ENCODE peak calls at places on chromosomes 2 and 18, in five cellular contexts. G is dorsolateral prefrontal cortex, X is heart right ventricle, U is tibial nerve, T is brain microvascular endothelial cell. H is an unnamed sample.

GRCh38 chr18:6729247-6730091 is at the start of gene ARHGAP28:
- DNase-seq in G (peak), X (peak), U (peak), T (peak), H (peak)

GRCh38 chr2:237486819-237487448 is at the start of gene MLPH:
- DNase-seq in G (no peak), X (no peak), U (peak), T (no peak), H (peak)

GRCh38 chr2:105113616-105114275 is 75.9 kb downstream of the MRPS9 start:
- DNase-seq in G (no peak), X (no peak), U (no peak), T (no peak), H (no peak)

GRCh38 chr18:22783662-22784076 is 149.5 kb upstream of the RBBP8 start:
- DNase-seq in G (no peak), X (no peak), U (no peak), T (no peak), H (no peak)

GRCh38 chr18:58861353-58861752 is 3.3 kb upstream of the ZNF532 start:
- DNase-seq in G (no peak), X (no peak), U (no peak), T (no peak), H (no peak)

GRCh38 chr2:112542974-112543760 is 902 bp downstream of the POLR1B start:
- DNase-seq in G (no peak), X (no peak), U (no peak), T (no peak), H (no peak)

GRCh38 chr2:55431982-55432627 is 12.4 kb upstream of the CCDC88A start:
- DNase-seq in G (no peak), X (no peak), U (no peak), T (no peak), H (no peak)

GRCh38 chr2:90207454-90208058 is 1516.1 kb downstream of the RPIA start:
- DNase-seq in G (no peak), X (no peak), U (no peak), T (no peak), H (no peak)

GRCh38 chr2:240269380-240269779 is 128.9 kb upstream of the OTOS start:
- DNase-seq in G (no peak), X (no peak), U (no peak), T (no peak), H (no peak)

GRCh38 chr2:226446406-226447001 is 353.1 kb downstream of the IRS1 start:
- DNase-seq in G (no peak), X (peak), U (no peak), T (no peak), H (no peak)

GRCh38 chr2:100845141-100845991 is 25.4 kb downstream of the NPAS2 start:
- DNase-seq in G (no peak), X (peak), U (no peak), T (no peak), H (peak)

GRCh38 chr2:219615036-219615435 is 12.4 kb upstream of the SLC4A3 start:
- DNase-seq in G (no peak), X (no peak), U (no peak), T (no peak), H (no peak)

GRCh38 chr18:46502444-46502843 is 154.6 kb downstream of the LOXHD1 start:
- DNase-seq in G (no peak), X (no peak), U (no peak), T (no peak), H (no peak)

GRCh38 chr2:138294451-138294850 is 207.1 kb upstream of the SPOPL start:
- DNase-seq in G (no peak), X (no peak), U (no peak), T (no peak), H (no peak)

DNA sequence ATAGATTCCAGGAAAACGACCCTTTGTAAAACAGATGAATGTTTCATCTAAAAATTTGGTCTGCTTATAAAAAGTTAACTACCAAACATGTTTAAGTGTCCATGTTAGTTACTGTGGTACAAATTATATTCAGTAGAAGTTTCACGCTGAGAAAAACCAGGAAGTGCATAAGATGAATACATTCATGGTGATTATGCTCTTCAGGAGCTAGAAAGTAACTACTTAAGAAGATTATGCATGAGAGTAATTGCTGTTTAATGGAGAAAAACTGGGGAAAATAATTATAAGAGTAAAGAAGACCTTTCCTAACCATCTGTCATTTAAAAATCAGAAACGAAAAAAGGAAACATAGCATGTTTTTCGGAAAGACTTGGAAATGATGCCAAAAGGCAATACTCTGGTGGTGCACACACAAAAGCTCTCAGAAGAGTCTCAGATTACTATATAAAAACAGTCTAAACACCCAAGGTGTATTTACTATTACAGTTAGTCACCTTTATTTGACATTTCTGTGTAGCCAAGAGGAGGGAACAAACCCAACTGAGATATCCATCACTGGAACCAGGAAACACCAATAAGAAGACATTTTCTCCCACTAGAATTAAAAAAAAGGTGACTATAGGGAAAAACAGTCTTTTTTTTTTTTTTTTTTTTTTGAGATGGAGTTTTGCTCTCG is 38.8 kb upstream of the METTL21A start:
- DNase-seq in G (no peak), X (no peak), U (no peak), T (no peak), H (no peak)
- H3K4me3 ChIP-seq in G (no peak), X (no peak), U (no peak), T (no peak), H (no peak)

GRCh38 chr2:233693963-233694362 is 1.3 kb downstream of the UGT1A6 start:
- DNase-seq in G (no peak), X (no peak), U (no peak), T (no peak), H (no peak)
- H3K4me3 ChIP-seq in G (no peak), X (no peak), U (no peak), T (no peak), H (no peak)

DNA sequence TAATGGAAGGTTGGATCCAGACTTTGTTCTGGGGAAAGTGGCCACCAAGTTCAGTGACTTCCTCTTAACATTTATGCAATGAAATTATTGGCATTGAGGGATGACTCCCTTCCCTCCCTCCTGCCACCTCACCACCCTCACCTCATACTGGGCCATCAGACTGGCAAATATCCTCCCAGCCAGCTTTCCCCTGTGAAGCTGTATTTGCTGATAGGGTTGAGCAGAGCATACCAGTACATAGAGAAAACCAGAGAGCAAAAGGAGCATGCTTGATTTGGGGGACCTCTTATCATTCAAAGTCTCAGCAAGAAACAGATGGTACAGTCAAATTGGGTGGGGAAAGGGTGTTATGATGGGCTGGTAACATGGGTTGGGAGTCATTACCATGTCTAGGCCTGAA is 19.1 kb upstream of the B3GNT2 start:
- DNase-seq in G (no peak), X (no peak), U (no peak), T (no peak), H (no peak)
- H3K4me3 ChIP-seq in G (no peak), X (no peak), U (no peak), T (no peak), H (no peak)

GRCh38 chr2:234565201-234565600 is 68.3 kb upstream of the ARL4C start:
- DNase-seq in G (no peak), X (no peak), U (no peak), T (no peak), H (no peak)
- H3K4me3 ChIP-seq in G (no peak), X (no peak), U (no peak), T (no peak), H (no peak)

DNA sequence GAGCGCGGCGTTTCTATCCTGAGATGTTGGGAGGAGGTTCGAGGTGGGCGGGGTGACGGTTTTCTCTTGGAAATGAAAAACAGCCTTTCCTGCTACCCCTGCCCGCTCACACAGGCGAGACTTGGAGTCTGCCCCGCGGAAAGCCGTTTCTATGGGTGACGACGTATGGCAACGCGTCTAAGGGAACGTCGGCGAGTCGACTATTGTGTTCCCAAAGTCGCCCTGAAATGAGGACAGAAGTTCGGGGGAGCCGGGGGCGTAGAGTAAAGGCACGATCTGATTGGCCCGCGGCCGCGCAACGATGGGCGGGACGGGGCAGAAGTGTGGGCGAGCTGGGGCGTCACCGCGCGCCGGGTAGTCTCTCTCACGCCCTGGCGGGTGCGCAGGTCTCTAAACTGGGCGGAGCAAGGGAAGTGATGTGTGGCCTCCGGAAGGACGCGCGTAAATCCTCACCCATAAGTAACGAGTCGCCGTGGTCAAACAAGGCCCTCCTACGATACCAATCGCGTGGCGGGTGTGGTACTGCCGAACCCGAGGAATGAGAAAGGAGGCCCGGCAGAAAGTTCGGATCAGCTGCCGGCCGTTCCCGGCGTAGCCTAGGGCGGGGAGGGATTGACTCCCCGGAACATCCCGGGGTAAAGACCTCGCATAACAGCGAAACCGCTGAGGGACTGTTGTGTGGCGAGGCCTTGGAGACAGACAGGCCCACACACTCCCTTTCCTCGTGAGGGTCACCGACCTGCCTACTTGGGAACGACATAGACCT is 89.6 kb downstream of the FAM161A start:
- DNase-seq in G (peak), X (peak), U (peak), T (peak), H (peak)
- H3K4me3 ChIP-seq in G (peak), X (peak), U (peak), T (peak), H (peak)

GRCh38 chr18:57209697-57210096 is 62.8 kb downstream of the BOD1L2 start:
- DNase-seq in G (no peak), X (no peak), U (no peak), T (no peak), H (no peak)
- H3K4me3 ChIP-seq in G (peak), X (no peak), U (no peak), T (no peak), H (no peak)

DNA sequence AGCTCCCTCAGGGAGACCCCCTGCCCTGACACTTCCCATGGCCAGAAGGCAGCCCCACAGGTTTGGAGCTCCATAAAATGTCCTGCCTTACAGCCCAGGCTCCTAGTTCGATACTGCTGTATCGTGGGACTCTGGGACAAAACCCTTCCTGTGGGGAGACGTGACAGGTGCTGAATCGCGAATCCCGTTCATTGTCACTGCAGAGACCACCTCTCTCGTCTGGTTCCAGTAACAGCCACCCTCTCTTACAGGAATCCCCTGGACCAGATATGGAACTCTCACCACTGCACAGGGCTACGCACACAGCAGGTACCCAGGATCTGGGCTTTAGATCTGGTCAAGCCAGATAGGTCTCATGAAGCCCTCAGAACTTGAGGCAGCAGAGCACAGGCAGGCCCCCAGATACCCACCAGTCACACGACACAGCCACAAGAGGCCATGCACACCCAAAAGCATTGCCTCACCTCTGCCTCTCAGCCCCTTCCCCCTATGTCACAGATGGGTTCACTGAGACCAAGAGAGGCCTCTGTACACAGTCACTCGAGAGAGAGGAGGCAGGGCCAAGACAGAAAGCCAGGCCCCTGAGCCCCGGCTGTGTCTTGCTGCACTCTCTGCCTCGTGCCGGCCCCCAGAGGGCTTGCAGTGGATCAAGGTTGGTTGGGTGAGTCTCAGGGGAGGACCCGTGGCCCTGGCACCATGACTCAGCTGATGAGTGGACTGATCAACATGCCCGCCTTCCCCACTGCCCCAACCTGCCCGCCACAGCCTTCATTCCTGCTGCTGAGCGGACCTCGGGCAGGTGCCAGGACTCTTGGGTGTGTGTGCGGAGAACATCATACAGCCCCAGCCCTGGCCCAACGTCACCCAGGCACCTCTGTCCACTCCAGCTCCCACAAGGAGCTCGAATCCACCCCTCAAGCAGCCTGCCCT is 7.6 kb downstream of the SDC1 start:
- DNase-seq in G (no peak), X (no peak), U (no peak), T (no peak), H (no peak)
- H3K4me3 ChIP-seq in G (no peak), X (no peak), U (no peak), T (no peak), H (no peak)